ENCODE peak calls at places on chromosome 5, in seven cellular contexts. R is fibroblast of lung; Z is CD4-positive, CD25-positive, alpha-beta regulatory T cell; L is glutamatergic neuron; I is GM19239; G is IMR-90; K is NCI-H2029 treated with DMSO at 0.1 percent for 48 hours. C is an unnamed sample.
A peak's percentile ranks its signal among the peaks of the same experiment; 100 is the strongest.

GRCh38 chr5:59174248-59174844 is 591.5 kb downstream of the RAB3C start:
- DNase-seq in K (peak; percentile 63), G (peak; percentile 87), Z (no peak), I (no peak), L (no peak), R (peak; percentile 92), C (no peak)

GRCh38 chr5:170467000-170467707 is 36.7 kb upstream of the KCNIP1 start:
- DNase-seq in K (no peak), R (peak; percentile 81), G (peak; percentile 90), L (no peak), I (no peak), Z (no peak), C (no peak)

GRCh38 chr5:95631991-95632675 is 12.2 kb downstream of the GPR150 start:
- DNase-seq in L (no peak), I (no peak), K (no peak), R (no peak), G (peak; percentile 70), Z (peak; percentile 34), C (no peak)

GRCh38 chr5:174726916-174727793 is 2.8 kb downstream of the MSX2 start:
- DNase-seq in K (no peak), G (no peak), I (no peak), R (no peak), L (no peak), Z (no peak), C (no peak)

GRCh38 chr5:139222346-139222745 is 24.2 kb upstream of the SIL1 start:
- DNase-seq in L (no peak), G (no peak), R (no peak), Z (no peak), K (no peak), I (no peak), C (no peak)

GRCh38 chr5:139689631-139690384 is 41.7 kb downstream of the CXXC5 start:
- DNase-seq in R (peak; percentile 58), I (no peak), Z (no peak), G (no peak), K (no peak), L (no peak), C (no peak)

GRCh38 chr5:14842117-14842516 is 29.5 kb downstream of the ANKH start:
- DNase-seq in R (no peak), L (no peak), I (no peak), G (no peak), Z (no peak), K (peak; percentile 38), C (no peak)

GRCh38 chr5:154444559-154445421 is 1.0 kb upstream of the SAP30L start:
- DNase-seq in L (peak; percentile 32), Z (no peak), I (no peak), K (no peak), G (no peak), R (peak; percentile 5), C (no peak)

GRCh38 chr5:59293700-59294099 is 599.8 kb downstream of the PDE4D start:
- DNase-seq in Z (no peak), L (no peak), R (no peak), G (no peak), I (no peak), K (no peak), C (no peak)